ENCODE peak calls at places on chromosome 17, in eight cellular contexts. J is spleen, F is stomach, M is GM23338, K is sigmoid colon, R is HepG2, I is transverse colon, Y is prostate gland. T is an unnamed sample.

GRCh38 chr17:27559996-27560481 is 70.9 kb upstream of the LGALS9 start:
- DNase-seq in J (peak; percentile 76), F (peak; percentile 53), M (no peak), K (peak; percentile 74), R (no peak), I (peak; percentile 39), Y (no peak), T (no peak)

GRCh38 chr17:67995568-67996191 is 589 bp downstream of the C17orf58 start:
- DNase-seq in J (peak; percentile 83), F (peak; percentile 28), M (peak; percentile 59), K (peak; percentile 72), R (no peak), I (peak; percentile 19), Y (peak; percentile 10), T (no peak)

GRCh38 chr17:20967776-20968175 is 75.0 kb downstream of the USP22 start:
- DNase-seq in J (no peak), F (no peak), M (no peak), K (no peak), R (no peak), I (no peak), Y (no peak), T (no peak)

GRCh38 chr17:75349589-75349988 is 55.9 kb downstream of the GRB2 start:
- DNase-seq in J (no peak), F (no peak), M (no peak), K (no peak), R (no peak), I (no peak), Y (no peak), T (no peak)

GRCh38 chr17:47205419-47205963 is 3.7 kb upstream of the MYL4 start:
- DNase-seq in J (peak; percentile 86), F (peak; percentile 72), M (peak; percentile 44), K (peak; percentile 70), R (no peak), I (peak; percentile 67), Y (peak; percentile 57), T (peak; percentile 82)

GRCh38 chr17:67575325-67575724 is 142.4 kb upstream of the NOL11 start:
- DNase-seq in J (no peak), F (no peak), M (no peak), K (no peak), R (peak; percentile 38), I (peak; percentile 22), Y (peak; percentile 20), T (no peak)

GRCh38 chr17:27481327-27481726 is 25.1 kb downstream of the KSR1 start:
- DNase-seq in J (peak; percentile 84), F (no peak), M (no peak), K (no peak), R (no peak), I (no peak), Y (no peak), T (no peak)

GRCh38 chr17:47704116-47704515 is 10.2 kb downstream of the TBKBP1 start:
- DNase-seq in J (peak; percentile 91), F (no peak), M (peak; percentile 25), K (peak; percentile 54), R (no peak), I (peak; percentile 29), Y (no peak), T (no peak)

GRCh38 chr17:3400008-3400407 is 1.8 kb upstream of the OR1E1 start:
- DNase-seq in J (no peak), F (no peak), M (no peak), K (no peak), R (no peak), I (no peak), Y (no peak), T (no peak)

GRCh38 chr17:40122944-40123810 is 1.4 kb downstream of the MSL1 start:
- DNase-seq in J (peak; percentile 90), F (no peak), M (peak; percentile 86), K (no peak), R (no peak), I (peak; percentile 57), Y (peak; percentile 49), T (no peak)

GRCh38 chr17:2440930-2441329 is 40.1 kb upstream of the MNT start:
- DNase-seq in J (no peak), F (no peak), M (no peak), K (no peak), R (no peak), I (no peak), Y (no peak), T (no peak)

GRCh38 chr17:54891176-54891821 is 9.4 kb upstream of the TOM1L1 start:
- DNase-seq in J (no peak), F (no peak), M (peak; percentile 90), K (no peak), R (peak; percentile 61), I (no peak), Y (peak; percentile 19), T (no peak)

GRCh38 chr17:39132192-39132600 is 19.2 kb downstream of the PLXDC1 start:
- DNase-seq in J (no peak), F (no peak), M (peak; percentile 43), K (peak; percentile 78), R (no peak), I (no peak), Y (no peak), T (no peak)

GRCh38 chr17:67400193-67400592 is 23.1 kb downstream of the PITPNC1 start:
- DNase-seq in J (no peak), F (no peak), M (no peak), K (no peak), R (no peak), I (no peak), Y (no peak), T (no peak)

GRCh38 chr17:7745748-7746470 is 28.4 kb downstream of the DNAH2 start:
- DNase-seq in J (no peak), F (no peak), M (no peak), K (no peak), R (peak; percentile 61), I (no peak), Y (no peak), T (no peak)

GRCh38 chr17:2500446-2500845 is 11.2 kb downstream of the METTL16 start:
- DNase-seq in J (no peak), F (no peak), M (no peak), K (no peak), R (no peak), I (no peak), Y (no peak), T (no peak)

GRCh38 chr17:62712011-62712615 is 84.6 kb downstream of the MRC2 start:
- DNase-seq in J (peak; percentile 32), F (no peak), M (no peak), K (peak; percentile 17), R (no peak), I (no peak), Y (no peak), T (no peak)

GRCh38 chr17:54992797-54993639 is 24.5 kb downstream of the STXBP4 start:
- DNase-seq in J (no peak), F (no peak), M (peak; percentile 86), K (no peak), R (peak; percentile 65), I (no peak), Y (peak; percentile 23), T (no peak)

GRCh38 chr17:28896884-28897768 is at the start of gene FLOT2:
- DNase-seq in J (peak; percentile 93), F (peak; percentile 54), M (peak; percentile 88), K (peak; percentile 87), R (peak; percentile 54), I (peak; percentile 68), Y (peak; percentile 91), T (no peak)

GRCh38 chr17:76462556-76463290 is 4.7 kb upstream of the AANAT start:
- DNase-seq in J (no peak), F (no peak), M (no peak), K (no peak), R (no peak), I (no peak), Y (no peak), T (no peak)

GRCh38 chr17:73561066-73561465 is 83.2 kb downstream of the SDK2 start:
- DNase-seq in J (no peak), F (no peak), M (no peak), K (no peak), R (no peak), I (no peak), Y (no peak), T (no peak)

GRCh38 chr17:58614854-58615409 is 76.9 kb downstream of the TEX14 start:
- DNase-seq in J (no peak), F (no peak), M (no peak), K (no peak), R (no peak), I (no peak), Y (no peak), T (no peak)

GRCh38 chr17:419073-419735 is 66.6 kb upstream of the RPH3AL start:
- DNase-seq in J (no peak), F (no peak), M (no peak), K (no peak), R (peak; percentile 80), I (peak; percentile 35), Y (no peak), T (no peak)

GRCh38 chr17:21018894-21019293 is 23.9 kb downstream of the USP22 start:
- DNase-seq in J (no peak), F (no peak), M (no peak), K (peak; percentile 66), R (no peak), I (no peak), Y (no peak), T (no peak)

GRCh38 chr17:17819561-17819995 is 17.2 kb downstream of the SREBF1 start:
- DNase-seq in J (peak; percentile 89), F (peak; percentile 81), M (peak; percentile 38), K (peak; percentile 92), R (peak; percentile 78), I (peak; percentile 85), Y (peak; percentile 66), T (no peak)

GRCh38 chr17:81300586-81301155 is 5.6 kb upstream of the SLC38A10 start:
- DNase-seq in J (no peak), F (no peak), M (no peak), K (no peak), R (no peak), I (no peak), Y (no peak), T (no peak)
- H3K36me3 ChIP-seq in J (no peaks in the 10 kb centered on the region), F (no peaks in the 10 kb centered on the region), M (no peaks in the 10 kb centered on the region), K (no peaks in the 10 kb centered on the region), R (no peaks in the 10 kb centered on the region), I (no peaks in the 10 kb centered on the region), Y (no peaks in the 10 kb centered on the region), T (no peaks in the 10 kb centered on the region)

GRCh38 chr17:49887086-49887743 is 39.3 kb upstream of the TAC4 start:
- DNase-seq in J (no peak), F (peak; percentile 43), M (peak; percentile 80), K (no peak), R (peak; percentile 90), I (no peak), Y (peak; percentile 78), T (no peak)
- TF ChIP-seq POLR2AphosphoS5 in J (no peak), F (no peak), M (no peak), K (no peak), R (peak; percentile 73), I (no peak), Y (peak; percentile 71), T (no peak)

DNA sequence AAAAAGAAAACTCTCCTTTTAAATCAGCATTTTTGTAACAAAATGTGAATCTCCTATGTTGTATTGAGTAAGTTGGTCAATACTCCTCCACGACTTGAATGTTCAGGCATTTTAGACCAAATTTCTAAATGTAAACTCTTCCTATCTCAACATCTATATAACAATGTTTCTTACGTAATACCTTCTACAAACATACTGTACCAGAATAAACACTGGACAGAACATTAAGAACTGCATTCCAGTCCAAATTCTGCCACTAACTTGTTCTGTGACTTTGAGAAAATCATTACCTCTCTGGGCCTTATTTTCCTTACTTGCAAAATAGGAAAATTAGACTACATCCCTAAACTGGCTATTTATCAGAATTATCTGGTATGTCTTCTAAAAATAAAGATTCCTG is 40.1 kb downstream of the AKAP10 start:
- DNase-seq in J (no peak), F (no peak), M (no peak), K (no peak), R (peak; percentile 21), I (no peak), Y (no peak), T (no peak)
- H3K36me3 ChIP-seq in J (peaks cover 77% of the 10 kb centered on the region), F (peaks cover 71% of the 10 kb centered on the region), M (peaks cover 30% of the 10 kb centered on the region), K (peaks cover 5% of the 10 kb centered on the region), R (peaks cover 74% of the 10 kb centered on the region), I (peaks cover 2% of the 10 kb centered on the region), Y (no peaks in the 10 kb centered on the region), T (no peaks in the 10 kb centered on the region)

GRCh38 chr17:13537211-13537610 is 64.5 kb downstream of the HS3ST3A1 start:
- DNase-seq in J (no peak), F (no peak), M (no peak), K (no peak), R (no peak), I (no peak), Y (no peak), T (no peak)
- TF ChIP-seq POLR2AphosphoS5 in J (no peak), F (no peak), M (no peak), K (no peak), R (no peak), I (no peak), Y (no peak), T (no peak)

T was measured in vagina.